ENCODE peak calls at places on chromosomes 5 and 9, in seven cellular contexts. E is NCI-H774, Q is fibroblast of pulmonary artery, H is foreskin fibroblast, I is astrocyte of the spinal cord, T is mesendoderm, L is NCI-H2171 treated with DMSO at 0.1 percent for 48 hours. N is an unnamed sample.

GRCh38 chr5:124662261-124662781 is 84.1 kb downstream of the ZNF608 start:
- DNase-seq in E (no peak), Q (no peak), H (no peak), I (no peak), T (peak; percentile 71), L (peak; percentile 30), N (peak; percentile 27)

GRCh38 chr5:163407034-163407652 is 30.3 kb upstream of the CCNG1 start:
- DNase-seq in E (no peak), Q (peak; percentile 35), H (peak; percentile 41), I (peak; percentile 37), T (peak; percentile 47), L (no peak), N (peak; percentile 4)

GRCh38 chr5:99054972-99055371 is 126.2 kb upstream of the CHD1 start:
- DNase-seq in E (no peak), Q (no peak), H (no peak), I (no peak), T (no peak), L (no peak), N (no peak)

GRCh38 chr9:98097836-98098235 is 21.2 kb downstream of the TRIM14 start:
- DNase-seq in E (peak; percentile 53), Q (no peak), H (no peak), I (no peak), T (no peak), L (no peak), N (no peak)

GRCh38 chr9:77464591-77465125 is 183.5 kb downstream of the GNA14 start:
- DNase-seq in E (no peak), Q (no peak), H (peak; percentile 46), I (peak; percentile 41), T (no peak), L (peak; percentile 42), N (no peak)

GRCh38 chr9:117400131-117400530 is 14.7 kb downstream of the ASTN2 start:
- DNase-seq in E (peak; percentile 87), Q (no peak), H (no peak), I (no peak), T (peak; percentile 18), L (peak; percentile 99), N (no peak)

GRCh38 chr5:150517272-150518152 is 9.6 kb downstream of the NDST1 start:
- DNase-seq in E (peak; percentile 79), Q (peak; percentile 96), H (peak; percentile 78), I (peak; percentile 94), T (peak; percentile 47), L (peak; percentile 6), N (no peak)

GRCh38 chr5:38607396-38607795 is 51.0 kb upstream of the LIFR start:
- DNase-seq in E (no peak), Q (peak; percentile 97), H (peak; percentile 92), I (peak; percentile 94), T (no peak), L (peak; percentile 36), N (no peak)

GRCh38 chr5:145470382-145470979 is 364.7 kb downstream of the PRELID2 start:
- DNase-seq in E (no peak), Q (peak; percentile 12), H (peak; percentile 6), I (no peak), T (no peak), L (no peak), N (no peak)

GRCh38 chr9:126154182-126154827 is 172.3 kb upstream of the MVB12B start:
- DNase-seq in E (no peak), Q (no peak), H (no peak), I (no peak), T (no peak), L (no peak), N (no peak)

GRCh38 chr5:126826619-126827215 is 49.8 kb downstream of the LMNB1 start:
- DNase-seq in E (no peak), Q (no peak), H (no peak), I (no peak), T (no peak), L (no peak), N (no peak)

GRCh38 chr9:133881671-133882381 is 110.3 kb downstream of the VAV2 start:
- DNase-seq in E (peak; percentile 89), Q (no peak), H (no peak), I (no peak), T (no peak), L (no peak), N (no peak)

GRCh38 chr5:152560508-152561137 is 155.5 kb upstream of the NMUR2 start:
- DNase-seq in E (peak; percentile 23), Q (peak; percentile 73), H (peak; percentile 55), I (peak; percentile 62), T (peak; percentile 83), L (peak; percentile 32), N (peak; percentile 71)

GRCh38 chr9:75482566-75482965 is 394.3 kb downstream of the OSTF1 start:
- DNase-seq in E (no peak), Q (no peak), H (no peak), I (no peak), T (peak; percentile 26), L (no peak), N (no peak)

GRCh38 chr5:23457780-23458179 is 49.6 kb upstream of the PRDM9 start:
- DNase-seq in E (no peak), Q (no peak), H (no peak), I (no peak), T (no peak), L (no peak), N (no peak)

GRCh38 chr5:95399034-95399433 is 7.9 kb downstream of the FAM81B start:
- DNase-seq in E (no peak), Q (no peak), H (no peak), I (no peak), T (no peak), L (no peak), N (no peak)

GRCh38 chr5:14959443-14960119 is 88.0 kb upstream of the ANKH start:
- DNase-seq in E (no peak), Q (no peak), H (no peak), I (no peak), T (no peak), L (no peak), N (no peak)

GRCh38 chr5:134153657-134154056 is 23.1 kb downstream of the SKP1 start:
- DNase-seq in E (no peak), Q (no peak), H (no peak), I (no peak), T (no peak), L (no peak), N (no peak)

GRCh38 chr9:110050925-110051355 is 157.0 kb downstream of the C9orf152 start:
- DNase-seq in E (no peak), Q (peak; percentile 88), H (peak; percentile 95), I (peak; percentile 92), T (peak; percentile 32), L (no peak), N (peak; percentile 45)

GRCh38 chr9:104808030-104808614 is 44.2 kb downstream of the NIPSNAP3B start:
- DNase-seq in E (peak; percentile 49), Q (peak; percentile 64), H (peak; percentile 76), I (peak; percentile 52), T (peak; percentile 35), L (peak; percentile 13), N (peak; percentile 35)